ENCODE peak calls at places on chromosomes 5 and 9, in seven cellular contexts. S is MM.1S; D is naive thymus-derived CD4-positive, alpha-beta T cell; K is lung; N is aorta; I is mucosa of descending colon; Y is right lobe of liver. T is an unnamed sample.

GRCh38 chr5:134077926-134078580 is 36.4 kb upstream of the TCF7 start:
- DNase-seq in Y (no peak), I (no peak), D (no peak), S (no peak), N (no peak), K (no peak), T (no peak)

GRCh38 chr5:876398-877365 is 15.9 kb downstream of the BRD9 start:
- DNase-seq in Y (no peak), D (no peak), S (no peak), N (peak; percentile 61), K (no peak), I (no peak), T (no peak)

GRCh38 chr9:37002413-37003217 is 31.5 kb downstream of the PAX5 start:
- DNase-seq in D (no peak), S (no peak), Y (no peak), N (peak; percentile 70), K (no peak), I (no peak), T (peak; percentile 55)

GRCh38 chr9:106962105-106962504 is 99.1 kb downstream of the ZNF462 start:
- DNase-seq in Y (no peak), S (no peak), K (no peak), I (no peak), D (no peak), N (no peak), T (no peak)

GRCh38 chr5:51651476-51651875 is 268.2 kb downstream of the ISL1 start:
- DNase-seq in D (no peak), I (no peak), N (no peak), K (no peak), S (no peak), Y (no peak), T (no peak)

GRCh38 chr5:97192580-97193421 is 9.8 kb upstream of the RIOK2 start:
- DNase-seq in N (no peak), S (peak; percentile 79), D (no peak), I (no peak), K (no peak), Y (no peak), T (peak; percentile 31)

GRCh38 chr9:95025213-95026170 is 292.0 kb downstream of the FANCC start:
- DNase-seq in I (peak; percentile 70), K (peak; percentile 51), S (no peak), D (no peak), Y (peak; percentile 84), N (peak; percentile 87), T (no peak)

GRCh38 chr5:16600397-16600796 is 16.4 kb downstream of the RETREG1 start:
- DNase-seq in N (no peak), D (no peak), K (peak; percentile 46), Y (peak; percentile 70), I (no peak), S (no peak), T (no peak)

GRCh38 chr5:141811287-141812155 is 66.7 kb downstream of the PCDH1 start:
- DNase-seq in N (peak; percentile 68), K (no peak), S (peak; percentile 12), I (no peak), Y (no peak), D (peak; percentile 7), T (no peak)

GRCh38 chr5:167261309-167262100 is 1029.9 kb upstream of the WWC1 start:
- DNase-seq in I (no peak), Y (no peak), K (no peak), D (no peak), N (no peak), S (no peak), T (no peak)

GRCh38 chr5:159448-160172 is 31.7 kb upstream of the LRRC14B start:
- DNase-seq in S (no peak), K (no peak), Y (peak; percentile 31), I (no peak), N (no peak), D (no peak), T (no peak)

GRCh38 chr5:57171818-57172465 is 1.9 kb upstream of the GPBP1 start:
- DNase-seq in N (no peak), S (peak; percentile 42), K (peak; percentile 49), D (no peak), I (no peak), Y (no peak), T (no peak)

GRCh38 chr9:86187121-86187520 is 72.3 kb downstream of the C9orf153 start:
- DNase-seq in I (no peak), K (no peak), Y (no peak), D (no peak), N (no peak), S (no peak), T (no peak)

GRCh38 chr5:123670981-123671557 is 159.1 kb downstream of the CSNK1G3 start:
- DNase-seq in N (no peak), D (peak; percentile 8), S (peak; percentile 59), I (no peak), K (peak; percentile 44), Y (no peak), T (peak; percentile 7)

GRCh38 chr5:52579391-52579790 is 208.3 kb upstream of the ITGA1 start:
- DNase-seq in Y (no peak), D (no peak), N (no peak), I (no peak), S (no peak), K (no peak), T (no peak)

GRCh38 chr5:159071382-159071781 is 28.3 kb downstream of the EBF1 start:
- DNase-seq in K (no peak), Y (no peak), S (no peak), N (no peak), I (no peak), D (no peak), T (no peak)

GRCh38 chr5:136674178-136674577 is 308.8 kb upstream of the TRPC7 start:
- DNase-seq in D (no peak), N (no peak), Y (no peak), S (no peak), I (no peak), K (no peak), T (no peak)

GRCh38 chr5:14510156-14510734 is 71.3 kb upstream of the OTULINL start:
- DNase-seq in I (no peak), S (no peak), N (no peak), Y (no peak), K (no peak), D (no peak), T (no peak)

GRCh38 chr5:133063965-133064364 is 12.2 kb downstream of the HSPA4 start:
- DNase-seq in N (no peak), D (no peak), S (peak; percentile 88), Y (no peak), K (no peak), I (no peak), T (no peak)

DNA sequence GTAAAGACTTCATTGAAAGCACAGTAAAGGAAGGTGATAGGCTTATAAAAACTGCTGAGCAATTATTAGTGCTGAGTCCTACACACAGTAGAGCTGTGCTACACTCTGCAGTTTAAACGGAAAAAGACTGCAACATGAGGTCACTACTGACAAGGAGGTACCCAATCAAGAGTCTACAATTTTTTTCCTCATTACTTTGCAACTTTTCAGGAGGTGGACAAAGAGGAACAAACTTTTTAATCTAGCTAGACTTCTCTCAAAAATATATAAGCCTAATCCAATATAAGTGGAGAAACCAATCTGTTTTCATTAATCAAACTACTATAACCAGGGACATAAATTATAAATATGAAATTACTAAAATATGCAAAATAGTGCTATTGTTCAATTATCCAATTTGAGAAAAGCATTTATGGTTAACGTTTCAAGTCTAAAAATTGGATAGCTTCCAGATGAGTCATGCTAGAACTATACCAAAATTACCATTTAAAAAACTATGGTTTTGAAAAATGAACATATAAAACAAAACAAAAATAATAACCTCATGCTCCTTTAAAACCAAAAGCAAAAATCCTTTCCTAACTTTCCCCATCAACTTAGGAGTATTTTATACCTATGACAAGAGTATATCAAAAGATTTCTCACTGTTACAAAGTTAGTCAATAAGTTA is 37.7 kb downstream of the FAM13B start:
- DNase-seq in D (no peak), K (no peak), Y (no peak), I (no peak), S (no peak), N (no peak), T (no peak)
- H3K4me3 ChIP-seq in D (no peak overlapping the region), K (no peak overlapping the region), Y (no peak overlapping the region), I (no peak overlapping the region), S (no peak overlapping the region), N (no peak overlapping the region), T (no peak overlapping the region)

DNA sequence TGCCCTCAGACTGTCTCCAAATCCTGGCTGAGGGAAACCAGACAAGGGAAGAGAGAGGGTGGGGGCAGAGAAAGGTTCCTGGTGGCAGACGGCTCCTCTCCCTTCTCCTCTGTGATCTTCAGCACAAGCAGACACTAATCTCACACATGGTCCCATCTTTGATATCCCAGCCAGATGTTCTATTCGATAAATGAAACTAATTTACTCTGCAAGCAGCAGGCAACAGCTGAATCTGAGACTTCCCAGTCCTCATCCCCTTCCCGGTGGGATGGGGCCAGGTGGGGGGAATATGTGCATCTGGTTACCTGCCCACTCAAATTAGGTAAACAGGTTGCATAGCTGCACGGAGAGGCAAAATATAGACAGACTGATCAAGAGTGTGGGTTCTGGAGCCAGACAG is 208.9 kb upstream of the PANK3 start:
- DNase-seq in N (no peak), Y (no peak), D (no peak), I (no peak), K (no peak), S (no peak), T (no peak)
- H3K36me3 ChIP-seq in N (no peaks in the 10 kb centered on the region), Y (no peaks in the 10 kb centered on the region), D (no peaks in the 10 kb centered on the region), I (no peaks in the 10 kb centered on the region), K (no peaks in the 10 kb centered on the region), S (no peaks in the 10 kb centered on the region), T (no peaks in the 10 kb centered on the region)

GRCh38 chr5:5271606-5272321 is 131.6 kb downstream of the ADAMTS16 start:
- DNase-seq in Y (no peak), K (no peak), N (no peak), D (no peak), S (no peak), I (no peak), T (no peak)

GRCh38 chr5:5273976-5274375 is 133.8 kb downstream of the ADAMTS16 start:
- DNase-seq in D (no peak), K (no peak), I (no peak), S (no peak), N (no peak), Y (no peak), T (no peak)

GRCh38 chr5:5273398-5273797 is 133.3 kb downstream of the ADAMTS16 start:
- DNase-seq in K (no peak), I (no peak), N (no peak), S (no peak), Y (no peak), D (no peak), T (no peak)

GRCh38 chr5:5270161-5270560 is 130.0 kb downstream of the ADAMTS16 start:
- DNase-seq in K (no peak), N (no peak), Y (no peak), I (no peak), S (no peak), D (no peak), T (no peak)

GRCh38 chr5:5270958-5271605 is 131.0 kb downstream of the ADAMTS16 start:
- DNase-seq in D (no peak), N (peak; percentile 83), S (no peak), I (peak; percentile 48), K (peak; percentile 79), Y (peak; percentile 63), T (no peak)
- H3K4me3 ChIP-seq in D (no peak overlapping the region), N (no peak overlapping the region), S (no peak overlapping the region), I (no peak overlapping the region), K (no peak overlapping the region), Y (no peak overlapping the region), T (no peak overlapping the region)

DNA sequence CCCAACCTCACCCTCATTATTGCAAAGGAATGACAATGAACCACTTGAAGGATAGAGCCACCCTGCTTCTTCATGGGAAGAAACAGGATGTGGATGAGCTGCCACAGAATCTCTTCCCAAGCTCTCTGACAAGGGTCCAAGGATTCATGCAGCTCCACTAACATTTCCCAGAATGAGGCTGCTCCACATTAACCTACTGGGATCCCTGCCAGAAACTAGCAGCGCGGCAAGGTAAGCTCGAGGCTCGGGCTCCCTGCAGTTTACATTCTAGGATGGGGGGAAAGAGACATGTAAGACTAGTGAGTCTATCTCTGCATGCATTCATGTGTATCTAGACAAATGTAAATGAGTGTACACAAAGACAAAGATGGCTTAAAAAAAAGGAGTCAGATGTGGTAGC is 12.1 kb downstream of the DCAF12 start:
- DNase-seq in K (no peak), D (no peak), S (no peak), Y (no peak), N (no peak), I (no peak), T (no peak)
- H3K36me3 ChIP-seq in K (peaks cover 18% of the 10 kb centered on the region), D (no peaks in the 10 kb centered on the region), S (no peaks in the 10 kb centered on the region), Y (no peaks in the 10 kb centered on the region), N (peaks cover 2% of the 10 kb centered on the region), I (no peaks in the 10 kb centered on the region), T (peaks cover 8% of the 10 kb centered on the region)